ENCODE peak calls at places on chromosomes 2 and 18, in seven cellular contexts. M is stimulated activated CD4-positive, alpha-beta T cell treated with anti-CD3 and anti-CD28 coated beads, Interleukin-15, amount 100 ng/mL, for 1 hour; A is H4; Z is HT1080; G is activated T-cell treated with anti-CD3 and anti-CD28 coated beads, Interleukin-2, amount 50 U/mL, for 72 hours; X is iris pigment epithelial cell; D is T follicular helper cell. K is an unnamed sample.

GRCh38 chr2:20509766-20510490 is 63.1 kb downstream of the RHOB start:
- DNase-seq in G (no peak), X (peak; percentile 63), M (no peak), A (peak; percentile 26), Z (no peak), D (no peak), K (peak; percentile 62)

GRCh38 chr2:61492476-61492875 is 21.6 kb upstream of the USP34 start:
- DNase-seq in M (no peak), Z (no peak), D (no peak), A (no peak), G (no peak), X (no peak), K (no peak)

GRCh38 chr2:206049387-206049786 is 36.6 kb downstream of the INO80D start:
- DNase-seq in Z (no peak), X (no peak), M (no peak), G (no peak), D (no peak), A (no peak), K (no peak)

GRCh38 chr2:113178069-113178468 is 4.3 kb downstream of the PSD4 start:
- DNase-seq in D (no peak), M (no peak), A (no peak), G (no peak), X (no peak), Z (no peak), K (no peak)

GRCh38 chr2:173090291-173090877 is 14.7 kb downstream of the MAP3K20 start:
- DNase-seq in X (peak; percentile 83), G (no peak), A (peak; percentile 63), M (no peak), D (no peak), Z (no peak), K (no peak)

GRCh38 chr2:221780281-221780688 is 208.2 kb upstream of the EPHA4 start:
- DNase-seq in M (no peak), Z (peak; percentile 56), A (peak; percentile 56), X (peak; percentile 4), G (no peak), D (no peak), K (no peak)

GRCh38 chr18:29078272-29078671 is 901.3 kb upstream of the CDH2 start:
- DNase-seq in A (no peak), D (no peak), X (no peak), Z (no peak), M (no peak), G (no peak), K (no peak)

GRCh38 chr2:175844169-175844568 is 157.9 kb downstream of the LNPK start:
- DNase-seq in G (no peak), M (no peak), X (peak; percentile 70), Z (peak; percentile 88), A (peak; percentile 23), D (no peak), K (peak; percentile 8)

GRCh38 chr18:48926420-48926857 is 24.3 kb downstream of the SMAD7 start:
- DNase-seq in G (no peak), Z (no peak), M (no peak), A (no peak), X (no peak), D (no peak), K (no peak)

GRCh38 chr2:42214669-42215068 is 45.5 kb downstream of the EML4 start:
- DNase-seq in A (no peak), G (no peak), Z (no peak), X (peak; percentile 80), D (no peak), M (no peak), K (no peak)

GRCh38 chr2:42922790-42923631 is 130.6 kb upstream of the HAAO start:
- DNase-seq in A (no peak), M (no peak), X (peak; percentile 84), G (no peak), Z (no peak), D (no peak), K (no peak)

GRCh38 chr18:55998071-55998522 is 410.1 kb upstream of the TCF4 start:
- DNase-seq in A (peak; percentile 19), G (no peak), M (no peak), X (peak; percentile 24), Z (no peak), D (no peak), K (no peak)

GRCh38 chr18:27599202-27599829 is 414.2 kb upstream of the CHST9 start:
- DNase-seq in D (no peak), G (peak; percentile 33), A (peak; percentile 47), X (peak; percentile 41), M (no peak), Z (peak; percentile 18), K (peak; percentile 24)

GRCh38 chr2:27493948-27494283 is 1.1 kb downstream of the FNDC4 start:
- DNase-seq in M (no peak), D (no peak), Z (no peak), A (no peak), X (no peak), G (no peak), K (no peak)

GRCh38 chr18:9535430-9535972 is 60.2 kb downstream of the RALBP1 start:
- DNase-seq in A (no peak), G (no peak), X (peak; percentile 98), Z (no peak), M (no peak), D (no peak), K (no peak)

GRCh38 chr2:240991378-240992263 is 6.8 kb upstream of the SNED1 start:
- DNase-seq in Z (peak; percentile 99), G (no peak), A (peak; percentile 98), X (peak; percentile 85), M (no peak), D (no peak), K (peak; percentile 80)

GRCh38 chr2:219358170-219359075 is 25.9 kb upstream of the RESP18 start:
- DNase-seq in M (no peak), A (no peak), Z (no peak), X (no peak), G (peak; percentile 24), D (no peak), K (no peak)

GRCh38 chr18:48629730-48630324 is 91.0 kb downstream of the CTIF start:
- DNase-seq in Z (peak; percentile 93), G (no peak), A (peak; percentile 86), M (no peak), D (no peak), X (peak; percentile 95), K (peak; percentile 76)

GRCh38 chr2:218272531-218273212 is 2.4 kb downstream of the PNKD start:
- DNase-seq in G (peak; percentile 78), Z (peak; percentile 82), M (peak; percentile 66), A (peak; percentile 87), D (peak; percentile 73), X (peak; percentile 84), K (peak; percentile 85)

GRCh38 chr18:32769242-32770180 is 3.3 kb downstream of the KLHL14 start:
- DNase-seq in X (no peak), G (no peak), Z (no peak), A (no peak), M (no peak), D (no peak), K (no peak)

GRCh38 chr18:35756506-35757117 is 175.1 kb downstream of the GALNT1 start:
- DNase-seq in Z (peak; percentile 46), A (peak; percentile 57), D (peak; percentile 21), X (peak; percentile 53), M (no peak), G (peak; percentile 63), K (peak; percentile 40)

GRCh38 chr2:207229161-207229560 is 63.4 kb upstream of the KLF7 start:
- DNase-seq in A (no peak), Z (no peak), G (no peak), D (no peak), X (no peak), M (no peak), K (no peak)

GRCh38 chr2:234841321-234842015 is 110.3 kb upstream of the SH3BP4 start:
- DNase-seq in G (no peak), A (no peak), D (no peak), X (no peak), Z (no peak), M (no peak), K (no peak)

GRCh38 chr18:62710417-62710816 is 4.9 kb upstream of the PHLPP1 start:
- DNase-seq in A (no peak), X (no peak), M (no peak), D (no peak), Z (no peak), G (no peak), K (no peak)

GRCh38 chr2:86337235-86338099 is at the start of gene REEP1:
- DNase-seq in X (peak; percentile 12), M (no peak), G (peak; percentile 41), Z (no peak), A (no peak), D (no peak), K (no peak)

GRCh38 chr2:239420077-239420476 is 19.3 kb upstream of the HDAC4 start:
- DNase-seq in Z (no peak), M (no peak), G (no peak), D (no peak), X (no peak), A (no peak), K (no peak)

GRCh38 chr2:178579006-178579405 is 98.7 kb downstream of the PLEKHA3 start:
- DNase-seq in A (peak; percentile 24), X (peak; percentile 21), D (no peak), G (no peak), M (no peak), Z (peak; percentile 89), K (no peak)

GRCh38 chr2:1427086-1427485 is 13.8 kb downstream of the TPO start:
- DNase-seq in D (no peak), X (no peak), Z (no peak), G (no peak), M (no peak), A (no peak), K (no peak)

GRCh38 chr2:140929866-140930265 is 1201.0 kb downstream of the LRP1B start:
- DNase-seq in X (no peak), M (no peak), G (no peak), D (no peak), Z (no peak), A (no peak), K (no peak)

GRCh38 chr18:6414723-6415362 is at the start of gene L3MBTL4:
- DNase-seq in X (no peak), Z (no peak), G (peak; percentile 0), M (no peak), A (no peak), D (no peak), K (no peak)

GRCh38 chr2:238098854-238099708 is 1.1 kb upstream of the ESPNL start:
- DNase-seq in D (no peak), A (no peak), X (no peak), M (no peak), G (no peak), Z (no peak), K (no peak)

GRCh38 chr2:69784228-69784627 is 42.3 kb downstream of the ANXA4 start:
- DNase-seq in G (no peak), D (no peak), X (no peak), M (no peak), A (no peak), Z (no peak), K (no peak)